ENCODE peak calls at places on chromosomes 7 and 10, in seven cellular contexts. A is body of pancreas, Z is tibial nerve, G is heart left ventricle, L is IMR-90, P is testis, O is Peyer's patch. H is an unnamed sample.
A peak's percentile ranks its signal among the peaks of the same experiment; 100 is the strongest.

GRCh38 chr7:52712938-52713337 is 322.5 kb upstream of the POM121L12 start:
- DNase-seq in A (no peak), Z (no peak), G (no peak), L (no peak), P (no peak), O (no peak), H (no peak)

GRCh38 chr10:51007781-51008180 is 66.5 kb upstream of the PRKG1 start:
- DNase-seq in A (no peak), Z (no peak), G (no peak), L (peak; percentile 75), P (no peak), O (no peak), H (no peak)

GRCh38 chr7:65750511-65751344 is 122.1 kb upstream of the VKORC1L1 start:
- DNase-seq in A (peak; percentile 91), Z (peak; percentile 75), G (peak; percentile 91), L (peak; percentile 84), P (peak; percentile 94), O (peak; percentile 95), H (peak; percentile 94)

GRCh38 chr10:97577701-97578100 is 5.1 kb downstream of the ANKRD2 start:
- DNase-seq in A (no peak), Z (no peak), G (no peak), L (no peak), P (no peak), O (no peak), H (no peak)

GRCh38 chr10:122702271-122702670 is 2.6 kb upstream of the C10orf120 start:
- DNase-seq in A (peak; percentile 47), Z (no peak), G (no peak), L (no peak), P (no peak), O (no peak), H (no peak)

GRCh38 chr10:102621418-102622325 is 22.6 kb upstream of the TRIM8 start:
- DNase-seq in A (no peak), Z (no peak), G (no peak), L (peak; percentile 45), P (no peak), O (no peak), H (no peak)

GRCh38 chr10:61286695-61287094 is 166.5 kb downstream of the TMEM26 start:
- DNase-seq in A (no peak), Z (no peak), G (no peak), L (no peak), P (no peak), O (no peak), H (no peak)

GRCh38 chr7:80387634-80388033 is 124.2 kb downstream of the GNAT3 start:
- DNase-seq in A (no peak), Z (no peak), G (no peak), L (no peak), P (no peak), O (no peak), H (no peak)

GRCh38 chr10:92506336-92506735 is 67.6 kb downstream of the IDE start:
- DNase-seq in A (no peak), Z (no peak), G (no peak), L (no peak), P (no peak), O (no peak), H (no peak)

GRCh38 chr7:33959676-33960075 is 54.3 kb downstream of the BMPER start:
- DNase-seq in A (no peak), Z (no peak), G (no peak), L (peak; percentile 54), P (no peak), O (no peak), H (no peak)

GRCh38 chr7:103690576-103690975 is 244.6 kb upstream of the SLC26A5 start:
- DNase-seq in A (no peak), Z (no peak), G (no peak), L (peak; percentile 27), P (no peak), O (no peak), H (no peak)

GRCh38 chr7:116139807-116140206 is 70.5 kb upstream of the TES start:
- DNase-seq in A (no peak), Z (no peak), G (no peak), L (peak; percentile 25), P (no peak), O (no peak), H (no peak)

GRCh38 chr10:72248477-72249151 is 25.1 kb upstream of the DDIT4 start:
- DNase-seq in A (peak; percentile 95), Z (peak; percentile 88), G (peak; percentile 91), L (no peak), P (peak; percentile 96), O (peak; percentile 87), H (peak; percentile 87)

GRCh38 chr10:132898391-132899053 is 43.8 kb downstream of the CFAP46 start:
- DNase-seq in A (no peak), Z (no peak), G (peak; percentile 23), L (no peak), P (no peak), O (no peak), H (no peak)

GRCh38 chr7:25028370-25028971 is 48.5 kb upstream of the OSBPL3 start:
- DNase-seq in A (no peak), Z (no peak), G (no peak), L (peak; percentile 96), P (no peak), O (no peak), H (no peak)

GRCh38 chr7:157501576-157501975 is 164.8 kb downstream of the DNAJB6 start:
- DNase-seq in A (no peak), Z (no peak), G (no peak), L (no peak), P (peak; percentile 12), O (no peak), H (peak; percentile 13)

GRCh38 chr7:79553811-79554555 is 100.5 kb upstream of the MAGI2 start:
- DNase-seq in A (no peak), Z (no peak), G (no peak), L (peak; percentile 78), P (no peak), O (no peak), H (no peak)

GRCh38 chr10:110456523-110457091 is 41.1 kb upstream of the DUSP5 start:
- DNase-seq in A (no peak), Z (no peak), G (no peak), L (peak; percentile 67), P (no peak), O (no peak), H (no peak)

GRCh38 chr10:58326967-58327381 is 7.8 kb upstream of the UBE2D1 start:
- DNase-seq in A (peak; percentile 10), Z (peak; percentile 12), G (peak; percentile 57), L (peak; percentile 42), P (peak; percentile 28), O (no peak), H (no peak)

GRCh38 chr10:71831646-71832552 is 19.2 kb downstream of the PSAP start:
- DNase-seq in A (no peak), Z (no peak), G (no peak), L (peak; percentile 54), P (no peak), O (peak; percentile 59), H (peak; percentile 58)

GRCh38 chr10:49431426-49431825 is 35.5 kb upstream of the DRGX start:
- DNase-seq in A (no peak), Z (no peak), G (no peak), L (no peak), P (no peak), O (no peak), H (no peak)

GRCh38 chr10:74825371-74826141 is 844 bp upstream of the KAT6B start:
- DNase-seq in A (no peak), Z (no peak), G (peak; percentile 63), L (no peak), P (peak; percentile 46), O (no peak), H (peak; percentile 43)

GRCh38 chr7:108072116-108072515 is 58.0 kb downstream of the LAMB4 start:
- DNase-seq in A (no peak), Z (no peak), G (no peak), L (no peak), P (no peak), O (no peak), H (no peak)

GRCh38 chr10:34838366-34838900 is 23.3 kb upstream of the PARD3 start:
- DNase-seq in A (no peak), Z (no peak), G (no peak), L (no peak), P (no peak), O (no peak), H (no peak)

GRCh38 chr10:10196701-10197100 is 821.0 kb upstream of the CELF2 start:
- DNase-seq in A (no peak), Z (no peak), G (no peak), L (no peak), P (no peak), O (no peak), H (no peak)

GRCh38 chr7:42907316-42907715 is 4.6 kb downstream of the C7orf25 start:
- DNase-seq in A (no peak), Z (no peak), G (no peak), L (no peak), P (no peak), O (no peak), H (no peak)

GRCh38 chr7:54839538-54840213 is 80.7 kb upstream of the SEC61G start:
- DNase-seq in A (peak; percentile 55), Z (peak; percentile 65), G (peak; percentile 86), L (peak; percentile 56), P (peak; percentile 76), O (peak; percentile 58), H (peak; percentile 41)
- H3K4me1 ChIP-seq in A (peaks cover 11% of the 10 kb centered on the region), Z (peaks cover 8% of the 10 kb centered on the region), G (peaks cover 31% of the 10 kb centered on the region), L (peaks cover 10% of the 10 kb centered on the region), P (peaks cover 19% of the 10 kb centered on the region), O (no peaks in the 10 kb centered on the region), H (no peaks in the 10 kb centered on the region)

DNA sequence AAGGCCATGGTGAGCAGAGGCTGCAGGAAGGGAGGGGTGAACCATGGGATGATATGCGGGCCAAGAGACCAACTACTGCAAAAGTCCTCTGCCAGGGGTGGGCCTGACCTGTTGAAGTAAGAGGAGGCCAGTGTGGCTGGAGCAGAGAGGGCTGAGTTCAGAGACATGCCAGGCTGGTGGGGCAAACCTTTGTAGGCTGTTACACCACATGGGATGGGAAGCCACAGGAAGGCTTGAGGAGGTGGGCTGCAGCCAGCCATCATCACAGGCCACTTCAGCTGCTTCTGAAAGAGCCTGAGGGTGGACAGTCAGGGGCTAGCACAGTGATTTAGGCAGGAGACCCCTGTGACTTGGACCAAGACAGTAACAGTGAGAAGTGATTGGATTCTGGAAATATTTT is 20.3 kb downstream of the CXCL12 start:
- DNase-seq in A (no peak), Z (no peak), G (no peak), L (no peak), P (no peak), O (no peak), H (no peak)
- TF ChIP-seq POLR2A in A (no peak), Z (no peak), G (no peak), L (no peak), P (no peak), O (no peak), H (no peak)

DNA sequence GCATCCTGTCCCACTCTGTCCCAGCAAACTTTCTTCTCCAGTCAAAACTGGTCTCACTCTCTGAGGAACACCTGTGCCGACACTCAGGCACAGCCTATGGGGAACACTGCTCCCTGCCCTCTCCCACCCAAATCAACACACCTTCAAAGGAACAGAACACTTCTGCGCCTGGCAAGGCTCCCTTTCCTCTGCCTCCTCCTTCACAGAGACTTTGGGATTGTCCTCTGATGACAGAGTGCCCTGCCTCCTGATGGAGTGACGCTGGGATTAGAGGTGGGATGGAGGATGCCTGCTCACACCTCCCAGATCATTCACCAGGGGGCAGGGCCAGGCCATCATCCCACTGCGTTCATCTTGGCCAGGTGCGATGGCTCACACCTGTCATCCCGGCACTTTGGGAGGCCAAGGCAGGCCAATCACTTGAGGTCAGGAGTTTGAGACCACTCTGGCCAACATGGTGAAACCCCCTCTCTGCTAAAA is 26.5 kb downstream of the KLF6 start:
- DNase-seq in A (no peak), Z (no peak), G (no peak), L (no peak), P (no peak), O (no peak), H (no peak)
- H3K4me1 ChIP-seq in A (no peaks in the 10 kb centered on the region), Z (peaks cover 34% of the 10 kb centered on the region), G (peaks cover 25% of the 10 kb centered on the region), L (peaks cover 16% of the 10 kb centered on the region), P (peaks cover 32% of the 10 kb centered on the region), O (peaks cover 8% of the 10 kb centered on the region), H (peaks cover 34% of the 10 kb centered on the region)

GRCh38 chr10:11682267-11682683 is 59.9 kb upstream of the ECHDC3 start:
- DNase-seq in A (no peak), Z (no peak), G (no peak), L (no peak), P (no peak), O (no peak), H (no peak)
- TF ChIP-seq POLR2A in A (no peak), Z (no peak), G (no peak), L (no peak), P (no peak), O (no peak), H (no peak)